ENCODE peak calls at places on chromosome 22, in ten cellular contexts. O is substantia nigra; V is GM04504; Y is nucleus accumbens; D is iPS-NIHi11; S is SW 1271; G is stimulated activated CD4-positive, alpha-beta T cell treated with anti-CD3 and anti-CD28 coated beads, Interleukin-15, amount 100 ng/mL, for 48 hours; K is activated naive CD4-positive, alpha-beta T cell treated with anti-CD3 and anti-CD28 coated beads, Interleukin-2, amount 10 ng/mL, durations not matched to agents 7 days and 5 days; X is T-helper 9 cell; E is activated T-cell treated with anti-CD3 and anti-CD28 coated beads, Interleukin-2, amount 50 U/mL, for 4 hours. A is an unnamed sample.

GRCh38 chr22:40894417-40894816 is 32.5 kb upstream of the DNAJB7 start:
- DNase-seq in D (no peak), Y (no peak), V (no peak), O (no peak), G (no peak), K (no peak), E (no peak), S (no peak), X (no peak), A (no peak)

GRCh38 chr22:49062155-49063039 is 765.3 kb downstream of the BRD1 start:
- DNase-seq in Y (no peak), O (no peak), D (no peak), X (no peak), V (no peak), G (no peak), S (no peak), E (no peak), K (no peak), A (no peak)

GRCh38 chr22:17787159-17788022 is 13.1 kb upstream of the BID start:
- DNase-seq in S (no peak), D (no peak), Y (no peak), E (no peak), O (no peak), V (no peak), X (no peak), K (no peak), G (no peak), A (no peak)

GRCh38 chr22:48851933-48852549 is 975.6 kb downstream of the BRD1 start:
- DNase-seq in G (no peak), Y (no peak), V (no peak), D (no peak), K (no peak), O (no peak), X (no peak), S (no peak), E (no peak), A (no peak)

GRCh38 chr22:41523464-41524221 is 20.6 kb downstream of the POLR3H start:
- DNase-seq in E (no peak), V (no peak), X (no peak), K (no peak), O (no peak), D (peak; percentile 65), G (no peak), Y (no peak), S (no peak), A (no peak)

GRCh38 chr22:19965771-19966709 is 24.4 kb upstream of the TXNRD2 start:
- DNase-seq in K (no peak), O (no peak), D (peak; percentile 71), E (no peak), X (no peak), G (no peak), Y (no peak), S (no peak), V (no peak), A (no peak)

GRCh38 chr22:22981670-22982571 is 88.4 kb upstream of the GNAZ start:
- DNase-seq in X (no peak), D (no peak), E (no peak), O (no peak), G (no peak), V (no peak), K (no peak), S (no peak), Y (no peak), A (no peak)

GRCh38 chr22:36454916-36455570 is 26.4 kb downstream of the TXN2 start:
- DNase-seq in O (peak; percentile 52), S (peak; percentile 81), G (peak; percentile 97), X (peak; percentile 95), V (no peak), E (peak; percentile 95), D (peak; percentile 99), Y (peak; percentile 80), K (peak; percentile 98), A (peak; percentile 79)

GRCh38 chr22:35892192-35892591 is 136.4 kb downstream of the RBFOX2 start:
- DNase-seq in D (no peak), O (no peak), S (no peak), K (no peak), E (no peak), X (no peak), G (no peak), V (peak; percentile 58), Y (no peak), A (peak; percentile 31)

GRCh38 chr22:37421468-37421877 is 5.8 kb downstream of the ELFN2 start:
- DNase-seq in S (no peak), K (no peak), V (no peak), X (no peak), O (no peak), E (no peak), D (no peak), G (no peak), Y (no peak), A (no peak)

GRCh38 chr22:23632178-23632577 is at the start of gene DRICH1:
- DNase-seq in G (no peak), E (no peak), O (no peak), X (no peak), S (no peak), D (no peak), K (no peak), V (no peak), Y (no peak), A (no peak)

GRCh38 chr22:22226448-22227187 is 18.0 kb upstream of the VPREB1 start:
- DNase-seq in E (no peak), X (no peak), K (no peak), G (no peak), O (no peak), V (no peak), S (no peak), D (no peak), Y (no peak), A (no peak)

GRCh38 chr22:19041403-19042074 is 80.7 kb downstream of the DGCR2 start:
- DNase-seq in X (no peak), G (no peak), D (no peak), S (no peak), O (no peak), Y (no peak), K (no peak), V (no peak), E (no peak), A (no peak)

GRCh38 chr22:33811686-33812085 is 108.6 kb downstream of the LARGE1 start:
- DNase-seq in S (no peak), V (peak; percentile 72), D (no peak), K (no peak), G (no peak), O (no peak), Y (no peak), E (no peak), X (no peak), A (no peak)

GRCh38 chr22:48554893-48555552 is 1272.7 kb downstream of the BRD1 start:
- DNase-seq in Y (no peak), D (peak; percentile 87), G (no peak), X (no peak), O (no peak), E (no peak), V (no peak), S (no peak), K (no peak), A (no peak)

GRCh38 chr22:41660416-41660815 is 28.3 kb downstream of the SNU13 start:
- DNase-seq in K (no peak), E (no peak), Y (no peak), S (no peak), G (no peak), X (no peak), V (no peak), D (no peak), O (no peak), A (peak; percentile 42)

GRCh38 chr22:33841281-33842005 is 78.8 kb downstream of the LARGE1 start:
- DNase-seq in G (no peak), E (no peak), X (no peak), V (peak; percentile 17), S (no peak), K (no peak), Y (no peak), D (no peak), O (no peak), A (no peak)

GRCh38 chr22:21866821-21867527 is 471 bp downstream of the MAPK1 start:
- DNase-seq in V (no peak), E (no peak), O (no peak), Y (no peak), G (no peak), S (no peak), D (peak; percentile 45), X (no peak), K (peak; percentile 47), A (no peak)

GRCh38 chr22:49770454-49771265 is 57.0 kb downstream of the BRD1 start:
- DNase-seq in O (no peak), Y (no peak), E (no peak), G (no peak), X (no peak), K (peak; percentile 53), S (no peak), V (no peak), D (no peak), A (no peak)

GRCh38 chr22:27372969-27373670 is 428.4 kb downstream of the MN1 start:
- DNase-seq in S (no peak), X (no peak), K (no peak), D (peak; percentile 64), G (no peak), E (no peak), O (no peak), V (no peak), Y (no peak), A (no peak)

GRCh38 chr22:46665751-46666280 is 45.6 kb downstream of the GRAMD4 start:
- DNase-seq in O (no peak), E (no peak), X (no peak), K (no peak), V (no peak), G (no peak), S (no peak), Y (no peak), D (no peak), A (no peak)

GRCh38 chr22:41217553-41218157 is 12.5 kb downstream of the L3MBTL2 start:
- DNase-seq in X (no peak), K (peak; percentile 72), E (no peak), D (peak; percentile 45), G (no peak), O (peak; percentile 21), Y (peak; percentile 49), V (peak; percentile 83), S (no peak), A (peak; percentile 51)

GRCh38 chr22:42863349-42863911 is 6.4 kb upstream of the ARFGAP3 start:
- DNase-seq in V (no peak), Y (no peak), S (peak; percentile 87), G (peak; percentile 32), D (no peak), X (no peak), O (no peak), E (peak; percentile 22), K (peak; percentile 28), A (peak; percentile 40)

GRCh38 chr22:20989323-20990138 is 7.4 kb downstream of the LZTR1 start:
- DNase-seq in E (no peak), S (no peak), G (no peak), D (no peak), O (no peak), Y (no peak), X (no peak), K (no peak), V (no peak), A (no peak)